ENCODE peak calls at places on chromosome 17, in five cellular contexts. V is IMR-90, R is HEK293T, G is A549, D is GM12878. N is an unnamed sample.
A peak's percentile ranks its signal among the peaks of the same experiment; 100 is the strongest.

GRCh38 chr17:8175795-8176196 is 384 bp downstream of the TMEM107 start:
- DNase-seq in G (peak; percentile 39), D (no peak), R (no peak), V (no peak), N (no peak)

GRCh38 chr17:6421700-6422604 is 13.0 kb downstream of the AIPL1 start:
- DNase-seq in R (peak; percentile 81), G (peak; percentile 84), D (no peak), V (peak; percentile 64), N (peak; percentile 83)

GRCh38 chr17:11944587-11944986 is 52.7 kb downstream of the ZNF18 start:
- DNase-seq in G (peak; percentile 26), D (no peak), R (no peak), V (no peak), N (no peak)

GRCh38 chr17:13016881-13017622 is 775 bp downstream of the ELAC2 start:
- DNase-seq in G (no peak), R (no peak), V (peak; percentile 10), D (no peak), N (no peak)

GRCh38 chr17:46865100-46865499 is 13.7 kb downstream of the WNT9B start:
- DNase-seq in V (peak; percentile 38), R (no peak), D (no peak), G (no peak), N (no peak)

GRCh38 chr17:66455022-66455547 is 152.7 kb downstream of the PRKCA start:
- DNase-seq in G (no peak), R (no peak), D (no peak), V (no peak), N (no peak)

GRCh38 chr17:57534863-57535651 is 210.0 kb downstream of the CCDC182 start:
- DNase-seq in V (no peak), D (no peak), G (peak; percentile 33), R (peak; percentile 79), N (peak; percentile 51)

GRCh38 chr17:83012873-83013778 is 66.3 kb upstream of the METRNL start:
- DNase-seq in D (no peak), R (no peak), G (no peak), V (peak; percentile 97), N (no peak)

GRCh38 chr17:50330151-50330753 is 15.7 kb upstream of the XYLT2 start:
- DNase-seq in R (no peak), V (no peak), D (no peak), G (no peak), N (no peak)

GRCh38 chr17:80362428-80363119 is 52.4 kb upstream of the ENDOV start:
- DNase-seq in V (peak; percentile 83), D (no peak), G (no peak), R (no peak), N (peak; percentile 23)

GRCh38 chr17:12627776-12628491 is 37.8 kb upstream of the MYOCD start:
- DNase-seq in G (peak; percentile 93), V (peak; percentile 83), D (no peak), R (no peak), N (no peak)

GRCh38 chr17:56172517-56172982 is 19.3 kb downstream of the ANKFN1 start:
- DNase-seq in D (no peak), G (no peak), V (no peak), R (no peak), N (no peak)

GRCh38 chr17:12342609-12343248 is 322.1 kb downstream of the MAP2K4 start:
- DNase-seq in V (no peak), D (no peak), R (peak; percentile 39), G (peak; percentile 65), N (peak; percentile 50)

GRCh38 chr17:42345396-42346078 is 42.7 kb downstream of the STAT3 start:
- DNase-seq in R (no peak), G (no peak), V (no peak), D (no peak), N (no peak)

GRCh38 chr17:60599220-60599619 is 773 bp upstream of the PPM1D start:
- DNase-seq in D (no peak), R (no peak), V (no peak), G (no peak), N (peak; percentile 22)

GRCh38 chr17:8320262-8320661 is 10.2 kb downstream of the ARHGEF15 start:
- DNase-seq in D (no peak), G (no peak), V (no peak), R (no peak), N (no peak)

GRCh38 chr17:16377804-16378400 is 3.0 kb upstream of the UBB start:
- DNase-seq in D (no peak), V (peak; percentile 79), R (no peak), G (peak; percentile 68), N (no peak)

GRCh38 chr17:41429667-41430066 is 5.3 kb upstream of the KRT37 start:
- DNase-seq in V (no peak), R (no peak), G (no peak), D (no peak), N (no peak)

GRCh38 chr17:62652251-62653001 is 25.0 kb downstream of the MRC2 start:
- DNase-seq in V (peak; percentile 75), R (peak; percentile 43), G (no peak), D (no peak), N (no peak)

GRCh38 chr17:13131211-13131610 is 113.4 kb upstream of the ELAC2 start:
- DNase-seq in G (no peak), V (no peak), D (no peak), R (no peak), N (no peak)

GRCh38 chr17:77726549-77726957 is 231.9 kb upstream of the TNRC6C start:
- DNase-seq in V (no peak), R (no peak), G (no peak), D (no peak), N (no peak)

GRCh38 chr17:38434178-38434665 is 6.0 kb downstream of the ARHGAP23 start:
- DNase-seq in R (no peak), D (no peak), G (no peak), V (no peak), N (no peak)

GRCh38 chr17:63445571-63446217 is 412 bp downstream of the CYB561 start:
- DNase-seq in D (no peak), R (peak; percentile 85), G (peak; percentile 76), V (no peak), N (peak; percentile 88)

GRCh38 chr17:60628252-60628889 is 28.4 kb downstream of the PPM1D start:
- DNase-seq in V (no peak), D (no peak), R (no peak), G (no peak), N (no peak)

GRCh38 chr17:49968380-49969133 is 433 bp upstream of the DLX4 start:
- DNase-seq in V (peak; percentile 39), D (no peak), G (peak; percentile 86), R (peak; percentile 96), N (peak; percentile 75)

GRCh38 chr17:50467855-50468119 is 893 bp downstream of the CHAD start:
- DNase-seq in D (no peak), V (no peak), R (no peak), G (no peak), N (no peak)

GRCh38 chr17:30248786-30249185 is 13.3 kb upstream of the SLC6A4 start:
- DNase-seq in R (no peak), G (no peak), V (no peak), D (no peak), N (no peak)

GRCh38 chr17:55641559-55642160 is 81.0 kb downstream of the TMEM100 start:
- DNase-seq in V (peak; percentile 63), R (peak; percentile 56), G (peak; percentile 73), D (no peak), N (peak; percentile 70)

GRCh38 chr17:73151888-73152633 is 12.7 kb upstream of the SSTR2 start:
- DNase-seq in D (no peak), R (no peak), G (no peak), V (no peak), N (no peak)

GRCh38 chr17:72192409-72193192 is 71.8 kb downstream of the SOX9 start:
- DNase-seq in D (no peak), V (peak; percentile 98), G (peak; percentile 18), R (no peak), N (no peak)

GRCh38 chr17:81909966-81910839 is 996 bp downstream of the PCYT2 start:
- DNase-seq in G (no peak), D (no peak), V (no peak), R (no peak), N (peak; percentile 69)

GRCh38 chr17:10052414-10052813 is 146.0 kb downstream of the GAS7 start:
- DNase-seq in V (no peak), R (no peak), D (peak; percentile 53), G (no peak), N (no peak)

GRCh38 chr17:5931611-5932010 is 138.6 kb upstream of the WSCD1 start:
- DNase-seq in R (no peak), D (no peak), G (no peak), V (no peak), N (no peak)

GRCh38 chr17:73214008-73214407 is 21.2 kb downstream of the COG1 start:
- DNase-seq in G (no peak), R (no peak), V (no peak), D (no peak), N (no peak)

GRCh38 chr17:34667656-34668055 is 88.3 kb downstream of the TMEM132E start:
- DNase-seq in G (no peak), V (no peak), R (no peak), D (no peak), N (no peak)

GRCh38 chr17:1422907-1423306 is 22.9 kb upstream of the YWHAE start:
- DNase-seq in D (no peak), G (peak; percentile 57), R (no peak), V (peak; percentile 98), N (no peak)
- TF ChIP-seq BHLHE40 in D (no peak), G (no peak), R (no peak), V (peak; percentile 46), N (no peak)

GRCh38 chr17:3482851-3483250 is 7.1 kb downstream of the ASPA start:
- DNase-seq in V (no peak), R (no peak), G (no peak), D (no peak), N (no peak)

GRCh38 chr17:3479988-3480387 is 4.2 kb downstream of the ASPA start:
- DNase-seq in R (no peak), G (no peak), D (no peak), V (no peak), N (no peak)

GRCh38 chr17:3485481-3486068 is 9.8 kb downstream of the ASPA start:
- DNase-seq in R (no peak), D (no peak), V (no peak), G (no peak), N (no peak)
- TF ChIP-seq BHLHE40 in R (no peak), D (no peak), V (no peak), G (no peak), N (no peak)

GRCh38 chr17:70655179-70655578 is 485.8 kb downstream of the KCNJ2 start:
- DNase-seq in V (no peak), D (no peak), G (no peak), R (no peak), N (no peak)
- TF ChIP-seq BHLHE40 in V (no peak), D (no peak), G (no peak), R (no peak), N (no peak)

DNA sequence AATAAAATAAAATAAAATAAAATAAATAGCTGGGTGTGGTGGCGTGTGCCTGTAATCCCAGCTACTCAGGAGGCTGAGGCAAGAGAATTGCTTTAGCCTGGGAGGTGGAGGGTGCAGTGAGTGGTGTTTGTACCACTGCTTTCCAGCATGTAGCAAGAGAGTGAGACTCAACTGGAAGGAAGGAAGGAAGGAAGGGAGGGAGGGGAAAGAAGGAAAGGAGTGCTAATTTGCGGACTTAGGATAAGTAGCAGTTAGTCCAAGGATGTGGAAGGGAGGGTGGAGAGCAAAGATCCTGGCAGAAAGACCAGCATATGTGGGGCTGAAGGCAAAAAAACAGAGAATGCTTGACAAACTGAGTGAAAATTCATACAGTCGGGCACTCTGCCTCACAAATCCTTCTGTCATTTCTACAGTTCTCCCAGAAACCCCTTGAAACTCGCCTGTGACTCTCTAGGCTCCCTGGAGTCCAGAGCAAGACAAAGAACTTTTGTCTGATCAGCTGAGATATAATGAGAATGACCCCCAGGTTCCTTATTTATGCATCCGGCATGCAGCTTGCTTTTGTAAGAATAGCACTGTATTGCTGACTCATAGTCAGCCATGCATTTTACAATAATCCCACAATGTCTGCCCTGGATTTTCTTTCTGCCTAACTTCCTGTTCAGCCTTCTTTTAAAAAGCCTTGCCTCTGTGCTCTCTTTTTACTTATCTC is 31.5 kb downstream of the CDK5RAP3 start:
- DNase-seq in G (peak; percentile 56), R (no peak), D (peak; percentile 75), V (peak; percentile 87), N (peak; percentile 60)
- TF ChIP-seq BHLHE40 in G (no peak), R (no peak), D (peak; percentile 26), V (peak; percentile 32), N (no peak)

N was measured in K562.